ENCODE peak calls at places on chromosomes 12 and 14, in eight cellular contexts. One of them, this sample, is unnamed.
A peak's percentile ranks its signal among the peaks of the same experiment; 100 is the strongest.

GRCh38 chr12:123916729-123917128 is 55.9 kb downstream of the CCDC92 start:
- DNase-seq in upper lobe of right lung: no peak
- DNase-seq in naive thymus-derived CD4-positive, alpha-beta T cell: no peak
- DNase-seq in A549: no peak
- DNase-seq in gastrocnemius medialis: no peak
- DNase-seq in neuronal stem cell: no peak
- DNase-seq in colonic mucosa: no peak
- DNase-seq in transverse colon: no peak
- DNase-seq in this sample: no peak

GRCh38 chr12:53068811-53069585 is 10.2 kb downstream of the SPRYD3 start:
- DNase-seq in upper lobe of right lung: peak; percentile 51
- DNase-seq in naive thymus-derived CD4-positive, alpha-beta T cell: no peak
- DNase-seq in A549: no peak
- DNase-seq in gastrocnemius medialis: no peak
- DNase-seq in neuronal stem cell: no peak
- DNase-seq in colonic mucosa: no peak
- DNase-seq in transverse colon: no peak
- DNase-seq in this sample: no peak

GRCh38 chr12:31877884-31878283 is 81.3 kb upstream of the RESF1 start:
- DNase-seq in upper lobe of right lung: no peak
- DNase-seq in naive thymus-derived CD4-positive, alpha-beta T cell: no peak
- DNase-seq in A549: no peak
- DNase-seq in gastrocnemius medialis: no peak
- DNase-seq in neuronal stem cell: no peak
- DNase-seq in colonic mucosa: no peak
- DNase-seq in transverse colon: no peak
- DNase-seq in this sample: no peak

GRCh38 chr12:106409898-106410297 is 52.4 kb downstream of the POLR3B start:
- DNase-seq in upper lobe of right lung: no peak
- DNase-seq in naive thymus-derived CD4-positive, alpha-beta T cell: no peak
- DNase-seq in A549: no peak
- DNase-seq in gastrocnemius medialis: no peak
- DNase-seq in neuronal stem cell: no peak
- DNase-seq in colonic mucosa: no peak
- DNase-seq in transverse colon: no peak
- DNase-seq in this sample: no peak

GRCh38 chr12:112973712-112974305 is 4.5 kb upstream of the OAS2 start:
- DNase-seq in upper lobe of right lung: no peak
- DNase-seq in naive thymus-derived CD4-positive, alpha-beta T cell: no peak
- DNase-seq in A549: no peak
- DNase-seq in gastrocnemius medialis: no peak
- DNase-seq in neuronal stem cell: no peak
- DNase-seq in colonic mucosa: no peak
- DNase-seq in transverse colon: no peak
- DNase-seq in this sample: no peak

GRCh38 chr12:90672081-90672480 is 282.9 kb downstream of the CCER1 start:
- DNase-seq in upper lobe of right lung: no peak
- DNase-seq in naive thymus-derived CD4-positive, alpha-beta T cell: no peak
- DNase-seq in A549: no peak
- DNase-seq in gastrocnemius medialis: no peak
- DNase-seq in neuronal stem cell: no peak
- DNase-seq in colonic mucosa: no peak
- DNase-seq in transverse colon: no peak
- DNase-seq in this sample: no peak

GRCh38 chr12:11778703-11779102 is 129.2 kb downstream of the ETV6 start:
- DNase-seq in upper lobe of right lung: no peak
- DNase-seq in naive thymus-derived CD4-positive, alpha-beta T cell: no peak
- DNase-seq in A549: no peak
- DNase-seq in gastrocnemius medialis: no peak
- DNase-seq in neuronal stem cell: no peak
- DNase-seq in colonic mucosa: no peak
- DNase-seq in transverse colon: no peak
- DNase-seq in this sample: no peak

GRCh38 chr14:55752580-55753365 is 172.8 kb downstream of the KTN1 start:
- DNase-seq in upper lobe of right lung: no peak
- DNase-seq in naive thymus-derived CD4-positive, alpha-beta T cell: no peak
- DNase-seq in A549: peak; percentile 19
- DNase-seq in gastrocnemius medialis: no peak
- DNase-seq in neuronal stem cell: no peak
- DNase-seq in colonic mucosa: no peak
- DNase-seq in transverse colon: peak; percentile 25
- DNase-seq in this sample: peak; percentile 18

GRCh38 chr12:122870867-122871664 is 24.9 kb downstream of the VPS37B start:
- DNase-seq in upper lobe of right lung: peak; percentile 65
- DNase-seq in naive thymus-derived CD4-positive, alpha-beta T cell: no peak
- DNase-seq in A549: no peak
- DNase-seq in gastrocnemius medialis: no peak
- DNase-seq in neuronal stem cell: no peak
- DNase-seq in colonic mucosa: no peak
- DNase-seq in transverse colon: peak; percentile 53
- DNase-seq in this sample: no peak

GRCh38 chr12:64004639-64005038 is 160.1 kb downstream of the SRGAP1 start:
- DNase-seq in upper lobe of right lung: no peak
- DNase-seq in naive thymus-derived CD4-positive, alpha-beta T cell: no peak
- DNase-seq in A549: no peak
- DNase-seq in gastrocnemius medialis: no peak
- DNase-seq in neuronal stem cell: no peak
- DNase-seq in colonic mucosa: no peak
- DNase-seq in transverse colon: no peak
- DNase-seq in this sample: no peak

GRCh38 chr12:63668028-63668799 is at the start of gene DPY19L2:
- DNase-seq in upper lobe of right lung: peak; percentile 73
- DNase-seq in naive thymus-derived CD4-positive, alpha-beta T cell: peak; percentile 29
- DNase-seq in A549: peak; percentile 40
- DNase-seq in gastrocnemius medialis: peak; percentile 4
- DNase-seq in neuronal stem cell: peak; percentile 63
- DNase-seq in colonic mucosa: peak; percentile 69
- DNase-seq in transverse colon: peak; percentile 36
- DNase-seq in this sample: peak; percentile 43

GRCh38 chr14:62431496-62431895 is 613.8 kb downstream of the KCNH5 start:
- DNase-seq in upper lobe of right lung: no peak
- DNase-seq in naive thymus-derived CD4-positive, alpha-beta T cell: no peak
- DNase-seq in A549: no peak
- DNase-seq in gastrocnemius medialis: no peak
- DNase-seq in neuronal stem cell: no peak
- DNase-seq in colonic mucosa: no peak
- DNase-seq in transverse colon: no peak
- DNase-seq in this sample: no peak

GRCh38 chr14:55547650-55548315 is 32.2 kb upstream of the KTN1 start:
- DNase-seq in upper lobe of right lung: no peak
- DNase-seq in naive thymus-derived CD4-positive, alpha-beta T cell: no peak
- DNase-seq in A549: no peak
- DNase-seq in gastrocnemius medialis: no peak
- DNase-seq in neuronal stem cell: no peak
- DNase-seq in colonic mucosa: no peak
- DNase-seq in transverse colon: no peak
- DNase-seq in this sample: no peak

GRCh38 chr12:116484807-116485206 is 74.4 kb upstream of the MAP1LC3B2 start:
- DNase-seq in upper lobe of right lung: no peak
- DNase-seq in naive thymus-derived CD4-positive, alpha-beta T cell: no peak
- DNase-seq in A549: no peak
- DNase-seq in gastrocnemius medialis: no peak
- DNase-seq in neuronal stem cell: no peak
- DNase-seq in colonic mucosa: no peak
- DNase-seq in transverse colon: no peak
- DNase-seq in this sample: no peak
- H3K27ac ChIP-seq in upper lobe of right lung: no peak overlapping the region
- H3K27ac ChIP-seq in naive thymus-derived CD4-positive, alpha-beta T cell: no peak overlapping the region
- H3K27ac ChIP-seq in A549: no peak overlapping the region
- H3K27ac ChIP-seq in gastrocnemius medialis: no peak overlapping the region
- H3K27ac ChIP-seq in neuronal stem cell: no peak overlapping the region
- H3K27ac ChIP-seq in colonic mucosa: no peak overlapping the region
- H3K27ac ChIP-seq in transverse colon: no peak overlapping the region
- H3K27ac ChIP-seq in this sample: no peak overlapping the region

DNA sequence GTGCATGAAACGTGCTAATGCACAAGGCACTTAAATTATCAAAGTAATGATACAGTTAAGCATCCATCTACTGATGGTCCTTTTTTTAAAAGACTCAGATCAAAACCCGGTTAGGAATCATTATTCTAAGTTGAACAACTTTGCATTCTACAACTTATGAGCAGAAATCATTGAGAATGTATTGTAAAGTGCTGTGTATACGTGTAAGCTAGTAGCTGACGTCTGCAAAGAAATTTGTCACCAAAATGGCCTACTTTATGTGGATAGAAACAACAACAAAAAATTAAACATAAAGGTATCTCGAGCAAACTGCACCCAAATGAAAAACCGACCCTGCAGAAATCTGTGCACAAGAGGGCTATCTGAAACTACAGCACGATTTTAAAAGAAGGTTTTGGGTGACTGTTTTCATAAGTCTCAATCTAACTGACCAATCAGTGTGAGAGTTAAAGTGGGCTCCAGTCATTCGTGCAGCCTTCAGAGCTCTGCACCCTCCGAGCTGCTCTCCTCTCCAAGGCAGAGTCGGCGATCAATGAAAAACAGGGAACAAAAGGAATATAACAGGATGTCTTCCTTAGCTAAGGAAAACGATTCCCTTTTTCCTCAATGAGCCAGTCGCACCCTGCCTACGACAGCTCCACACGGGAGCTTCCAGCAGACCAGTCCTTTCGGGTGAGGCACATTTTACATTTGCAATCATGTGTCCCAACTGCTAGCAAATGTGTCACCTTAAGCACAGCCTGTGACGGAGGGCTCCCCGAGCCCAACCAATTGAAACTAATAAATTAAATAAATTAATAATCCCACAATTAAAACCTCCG is 200.6 kb upstream of the FOXN3 start:
- DNase-seq in upper lobe of right lung: no peak
- DNase-seq in naive thymus-derived CD4-positive, alpha-beta T cell: peak; percentile 43
- DNase-seq in A549: no peak
- DNase-seq in gastrocnemius medialis: peak; percentile 35
- DNase-seq in neuronal stem cell: peak; percentile 26
- DNase-seq in colonic mucosa: peak; percentile 59
- DNase-seq in transverse colon: peak; percentile 59
- DNase-seq in this sample: no peak
- H3K4me1 ChIP-seq in upper lobe of right lung: peaks cover 40% of the 10 kb centered on the region
- H3K4me1 ChIP-seq in naive thymus-derived CD4-positive, alpha-beta T cell: peaks cover 59% of the 10 kb centered on the region
- H3K4me1 ChIP-seq in A549: peaks cover 12% of the 10 kb centered on the region
- H3K4me1 ChIP-seq in gastrocnemius medialis: peaks cover 44% of the 10 kb centered on the region
- H3K4me1 ChIP-seq in neuronal stem cell: peaks cover 10% of the 10 kb centered on the region
- H3K4me1 ChIP-seq in colonic mucosa: no peaks in the 10 kb centered on the region
- H3K4me1 ChIP-seq in transverse colon: peaks cover 41% of the 10 kb centered on the region
- H3K4me1 ChIP-seq in this sample: peaks cover 7% of the 10 kb centered on the region

GRCh38 chr14:89447182-89447970 is 30.3 kb upstream of the FOXN3 start:
- DNase-seq in upper lobe of right lung: no peak
- DNase-seq in naive thymus-derived CD4-positive, alpha-beta T cell: peak; percentile 26
- DNase-seq in A549: no peak
- DNase-seq in gastrocnemius medialis: no peak
- DNase-seq in neuronal stem cell: no peak
- DNase-seq in colonic mucosa: no peak
- DNase-seq in transverse colon: no peak
- DNase-seq in this sample: no peak

GRCh38 chr14:89444536-89445125 is 27.6 kb upstream of the FOXN3 start:
- DNase-seq in upper lobe of right lung: no peak
- DNase-seq in naive thymus-derived CD4-positive, alpha-beta T cell: no peak
- DNase-seq in A549: no peak
- DNase-seq in gastrocnemius medialis: no peak
- DNase-seq in neuronal stem cell: no peak
- DNase-seq in colonic mucosa: no peak
- DNase-seq in transverse colon: no peak
- DNase-seq in this sample: no peak

GRCh38 chr14:89444044-89444443 is 27.0 kb upstream of the FOXN3 start:
- DNase-seq in upper lobe of right lung: no peak
- DNase-seq in naive thymus-derived CD4-positive, alpha-beta T cell: no peak
- DNase-seq in A549: no peak
- DNase-seq in gastrocnemius medialis: no peak
- DNase-seq in neuronal stem cell: no peak
- DNase-seq in colonic mucosa: no peak
- DNase-seq in transverse colon: no peak
- DNase-seq in this sample: no peak

GRCh38 chr14:89443002-89443660 is 26.1 kb upstream of the FOXN3 start:
- DNase-seq in upper lobe of right lung: no peak
- DNase-seq in naive thymus-derived CD4-positive, alpha-beta T cell: no peak
- DNase-seq in A549: no peak
- DNase-seq in gastrocnemius medialis: no peak
- DNase-seq in neuronal stem cell: no peak
- DNase-seq in colonic mucosa: no peak
- DNase-seq in transverse colon: no peak
- DNase-seq in this sample: no peak

DNA sequence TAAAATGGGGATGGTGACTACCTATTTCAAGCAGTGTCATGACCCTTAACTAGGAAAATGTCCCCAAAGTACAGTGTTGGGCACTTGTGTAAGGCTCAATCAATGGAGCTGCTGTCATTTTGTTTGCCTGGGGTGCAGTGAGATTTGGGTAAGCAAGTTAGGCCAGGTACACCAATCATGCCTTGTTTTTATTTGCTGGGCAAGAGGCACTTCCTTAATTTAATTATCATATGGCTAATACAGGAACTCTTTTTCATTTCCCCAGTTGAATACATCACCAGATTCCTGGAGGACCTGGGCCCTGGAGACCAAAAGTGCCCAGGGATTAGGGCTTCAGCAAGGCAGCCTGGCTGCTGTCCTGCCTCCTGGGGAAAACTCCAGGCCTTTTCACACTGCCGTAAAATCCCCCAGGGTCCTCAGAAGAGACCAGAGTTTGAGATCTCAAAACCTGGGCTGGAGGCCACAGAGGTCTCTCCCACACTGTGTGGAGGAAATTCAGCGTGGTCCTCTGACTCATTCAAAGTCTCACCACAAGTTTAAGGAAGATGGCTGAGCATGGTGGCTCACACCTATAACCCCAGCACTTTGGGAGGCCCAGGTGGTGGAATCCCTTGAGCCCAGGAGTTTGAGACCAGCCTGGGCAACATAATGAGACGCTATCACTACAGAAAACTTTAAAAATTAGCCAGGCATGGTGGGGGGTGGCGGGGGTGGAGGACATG is 28.4 kb upstream of the FOXN3 start:
- DNase-seq in upper lobe of right lung: no peak
- DNase-seq in naive thymus-derived CD4-positive, alpha-beta T cell: no peak
- DNase-seq in A549: no peak
- DNase-seq in gastrocnemius medialis: no peak
- DNase-seq in neuronal stem cell: no peak
- DNase-seq in colonic mucosa: no peak
- DNase-seq in transverse colon: no peak
- DNase-seq in this sample: no peak
- H3K27ac ChIP-seq in upper lobe of right lung: no peak overlapping the region
- H3K27ac ChIP-seq in naive thymus-derived CD4-positive, alpha-beta T cell: peak overlapping the region; percentile 50
- H3K27ac ChIP-seq in A549: no peak overlapping the region
- H3K27ac ChIP-seq in gastrocnemius medialis: no peak overlapping the region
- H3K27ac ChIP-seq in neuronal stem cell: no peak overlapping the region
- H3K27ac ChIP-seq in colonic mucosa: no peak overlapping the region
- H3K27ac ChIP-seq in transverse colon: no peak overlapping the region
- H3K27ac ChIP-seq in this sample: no peak overlapping the region

DNA sequence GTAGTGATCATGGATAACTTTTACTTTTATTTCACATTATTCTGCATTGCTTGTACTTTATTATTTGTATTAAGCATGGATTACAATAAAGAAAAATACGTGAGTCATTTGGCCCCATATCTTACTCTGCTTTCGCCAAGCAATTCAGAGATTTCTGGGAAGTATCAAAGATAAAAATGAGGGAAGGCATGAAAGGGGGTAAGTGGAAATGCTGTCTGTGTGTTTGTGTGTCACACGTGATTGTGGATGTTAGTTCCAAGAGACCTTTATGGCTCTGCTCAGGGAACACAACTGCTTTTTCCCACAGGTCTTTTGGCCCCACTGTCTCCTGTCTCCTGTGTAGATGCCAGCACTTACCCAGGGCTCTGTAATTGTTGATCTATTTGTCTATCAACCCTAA is 10.5 kb downstream of the NID2 start:
- DNase-seq in upper lobe of right lung: no peak
- DNase-seq in naive thymus-derived CD4-positive, alpha-beta T cell: no peak
- DNase-seq in A549: no peak
- DNase-seq in gastrocnemius medialis: no peak
- DNase-seq in neuronal stem cell: no peak
- DNase-seq in colonic mucosa: no peak
- DNase-seq in transverse colon: no peak
- DNase-seq in this sample: no peak
- H3K4me1 ChIP-seq in upper lobe of right lung: peaks cover 38% of the 10 kb centered on the region
- H3K4me1 ChIP-seq in naive thymus-derived CD4-positive, alpha-beta T cell: no peaks in the 10 kb centered on the region
- H3K4me1 ChIP-seq in A549: no peaks in the 10 kb centered on the region
- H3K4me1 ChIP-seq in gastrocnemius medialis: peaks cover 4% of the 10 kb centered on the region
- H3K4me1 ChIP-seq in neuronal stem cell: no peaks in the 10 kb centered on the region
- H3K4me1 ChIP-seq in colonic mucosa: no peaks in the 10 kb centered on the region
- H3K4me1 ChIP-seq in transverse colon: peaks cover 53% of the 10 kb centered on the region
- H3K4me1 ChIP-seq in this sample: peaks cover 2% of the 10 kb centered on the region